ENCODE peak calls at places on chromosomes 3 and 15, in four cellular contexts. W, Y, D and B are unnamed samples.
A peak's percentile ranks its signal among the peaks of the same experiment; 100 is the strongest.

GRCh38 chr3:31009881-31010280 is 115.4 kb upstream of the GADL1 start:
- DNase-seq in D (no peak), W (no peak), Y (peak; percentile 98), B (no peak)

GRCh38 chr3:634511-634910 is 437.9 kb downstream of the CHL1 start:
- DNase-seq in W (no peak), D (no peak), Y (peak; percentile 39), B (peak; percentile 31)

GRCh38 chr3:161913786-161914389 is 417.3 kb downstream of the OTOL1 start:
- DNase-seq in W (no peak), D (peak; percentile 71), Y (no peak), B (no peak)

GRCh38 chr15:65792988-65793812 is 1.1 kb upstream of the DENND4A start:
- DNase-seq in D (no peak), Y (no peak), W (no peak), B (no peak)

GRCh38 chr15:72774696-72775383 is 8.7 kb downstream of the ADPGK start:
- DNase-seq in Y (no peak), D (no peak), W (no peak), B (no peak)

GRCh38 chr3:154121236-154122095 is at the start of gene ARHGEF26:
- DNase-seq in D (peak; percentile 56), Y (peak; percentile 92), W (peak; percentile 59), B (peak; percentile 92)

GRCh38 chr3:11434697-11435096 is 162.5 kb downstream of the ATG7 start:
- DNase-seq in Y (no peak), D (no peak), W (no peak), B (no peak)

GRCh38 chr3:111591555-111591954 is 3.6 kb downstream of the ZBED2 start:
- DNase-seq in W (no peak), Y (no peak), D (peak; percentile 10), B (no peak)

GRCh38 chr3:42610978-42611377 is 10.5 kb downstream of the NKTR start:
- DNase-seq in Y (peak; percentile 21), D (no peak), W (no peak), B (no peak)
- H3K56ac ChIP-seq in Y (no peak overlapping the region), D (no peak overlapping the region), W (no peak overlapping the region), B (no peak overlapping the region)

GRCh38 chr15:67179411-67179995 is 75.0 kb downstream of the AAGAB start:
- DNase-seq in D (no peak), Y (no peak), W (no peak), B (no peak)

GRCh38 chr15:67176195-67176971 is 78.1 kb downstream of the AAGAB start:
- DNase-seq in W (no peak), D (no peak), Y (peak; percentile 91), B (no peak)

GRCh38 chr15:67175643-67176071 is 78.8 kb downstream of the AAGAB start:
- DNase-seq in D (peak; percentile 69), W (no peak), Y (peak; percentile 65), B (no peak)

GRCh38 chr15:67178569-67179210 is 75.8 kb downstream of the AAGAB start:
- DNase-seq in Y (peak; percentile 94), W (no peak), D (peak; percentile 99), B (no peak)

GRCh38 chr15:67177750-67178149 is 76.7 kb downstream of the AAGAB start:
- DNase-seq in D (peak; percentile 83), W (no peak), Y (no peak), B (no peak)
- H3K4me1 ChIP-seq in D (peaks cover 67% of the 10 kb centered on the region), W (peaks cover 4% of the 10 kb centered on the region), Y (peaks cover 31% of the 10 kb centered on the region), B (peaks cover 11% of the 10 kb centered on the region)

GRCh38 chr15:95916568-95916967 is 413.9 kb upstream of the NR2F2 start:
- DNase-seq in W (no peak), D (no peak), Y (no peak), B (no peak)

GRCh38 chr15:95919460-95919859 is 411.0 kb upstream of the NR2F2 start:
- DNase-seq in W (no peak), Y (no peak), D (peak; percentile 51), B (no peak)

GRCh38 chr15:95921404-95921803 is 409.1 kb upstream of the NR2F2 start:
- DNase-seq in Y (no peak), W (no peak), D (no peak), B (no peak)

GRCh38 chr15:95922431-95922830 is 408.1 kb upstream of the NR2F2 start:
- DNase-seq in Y (peak; percentile 26), D (no peak), W (no peak), B (no peak)

DNA sequence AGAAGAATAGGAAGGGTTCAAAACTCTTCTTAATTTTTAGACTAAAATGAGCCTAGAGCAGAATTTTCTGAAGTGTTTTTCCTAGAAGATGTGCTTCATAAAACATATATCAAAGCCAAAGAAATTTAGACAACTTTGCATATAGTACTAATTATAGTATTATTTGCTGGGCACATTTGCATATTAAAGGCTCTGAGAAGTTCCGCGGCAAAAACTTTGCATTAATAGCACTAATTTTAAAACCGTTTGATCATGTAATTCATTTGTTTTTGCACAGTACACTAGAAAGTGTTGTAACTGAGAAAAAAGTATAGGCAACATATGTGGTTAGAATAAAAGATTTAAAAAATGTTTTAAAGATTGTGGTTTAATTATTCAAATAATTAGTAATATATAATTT is 412.0 kb upstream of the NR2F2 start:
- DNase-seq in D (no peak), W (no peak), Y (no peak), B (no peak)
- H3K56ac ChIP-seq in D (no peak overlapping the region), W (no peak overlapping the region), Y (no peak overlapping the region), B (no peak overlapping the region)

GRCh38 chr15:51401872-51402517 is 60.5 kb downstream of the GLDN start:
- DNase-seq in W (no peak), Y (peak; percentile 80), D (peak; percentile 26), B (peak; percentile 74)
- H3K4me1 ChIP-seq in W (peaks cover 8% of the 10 kb centered on the region), Y (no peaks in the 10 kb centered on the region), D (no peaks in the 10 kb centered on the region), B (no peaks in the 10 kb centered on the region)